ENCODE peak calls at places on chromosome 1, in four cellular contexts. One of them, this sample, is unnamed.

GRCh38 chr1:159972443-159973205 is 18.6 kb upstream of the SLAMF9 start:
- DNase-seq in suprapubic skin: no peak
- DNase-seq in tibial nerve: no peak
- DNase-seq in stomach: no peak
- DNase-seq in this sample: no peak

GRCh38 chr1:217272385-217272784 is 358.5 kb downstream of the GPATCH2 start:
- DNase-seq in suprapubic skin: no peak
- DNase-seq in tibial nerve: no peak
- DNase-seq in stomach: no peak
- DNase-seq in this sample: no peak

GRCh38 chr1:185896863-185897262 is 162.7 kb downstream of the HMCN1 start:
- DNase-seq in suprapubic skin: no peak
- DNase-seq in tibial nerve: no peak
- DNase-seq in stomach: no peak
- DNase-seq in this sample: no peak

GRCh38 chr1:48017716-48018115 is 20.5 kb upstream of the TRABD2B start:
- DNase-seq in suprapubic skin: no peak
- DNase-seq in tibial nerve: no peak
- DNase-seq in stomach: no peak
- DNase-seq in this sample: no peak

GRCh38 chr1:163608969-163609368 is 287.2 kb downstream of the NUF2 start:
- DNase-seq in suprapubic skin: no peak
- DNase-seq in tibial nerve: no peak
- DNase-seq in stomach: no peak
- DNase-seq in this sample: no peak

GRCh38 chr1:36486436-36487335 is 4.0 kb upstream of the CSF3R start:
- DNase-seq in suprapubic skin: no peak
- DNase-seq in tibial nerve: peak
- DNase-seq in stomach: peak
- DNase-seq in this sample: peak

GRCh38 chr1:213122514-213122929 is 71.5 kb downstream of the RPS6KC1 start:
- DNase-seq in suprapubic skin: no peak
- DNase-seq in tibial nerve: no peak
- DNase-seq in stomach: no peak
- DNase-seq in this sample: peak

GRCh38 chr1:247386217-247386616 is 29.8 kb upstream of the NLRP3 start:
- DNase-seq in suprapubic skin: no peak
- DNase-seq in tibial nerve: no peak
- DNase-seq in stomach: no peak
- DNase-seq in this sample: no peak

GRCh38 chr1:8875216-8875861 is 3.1 kb downstream of the ENO1 start:
- DNase-seq in suprapubic skin: no peak
- DNase-seq in tibial nerve: no peak
- DNase-seq in stomach: no peak
- DNase-seq in this sample: no peak

GRCh38 chr1:150365945-150366344 is 2.0 kb downstream of the RPRD2 start:
- DNase-seq in suprapubic skin: no peak
- DNase-seq in tibial nerve: no peak
- DNase-seq in stomach: no peak
- DNase-seq in this sample: no peak

GRCh38 chr1:209157514-209158285 is 425.8 kb upstream of the CAMK1G start:
- DNase-seq in suprapubic skin: no peak
- DNase-seq in tibial nerve: no peak
- DNase-seq in stomach: no peak
- DNase-seq in this sample: no peak

GRCh38 chr1:75265792-75266191 is 131.6 kb downstream of the LHX8 start:
- DNase-seq in suprapubic skin: no peak
- DNase-seq in tibial nerve: no peak
- DNase-seq in stomach: no peak
- DNase-seq in this sample: peak

GRCh38 chr1:237183963-237184540 is 142.1 kb downstream of the RYR2 start:
- DNase-seq in suprapubic skin: no peak
- DNase-seq in tibial nerve: no peak
- DNase-seq in stomach: no peak
- DNase-seq in this sample: no peak

GRCh38 chr1:169115891-169116585 is 9.5 kb downstream of the ATP1B1 start:
- DNase-seq in suprapubic skin: peak
- DNase-seq in tibial nerve: no peak
- DNase-seq in stomach: peak
- DNase-seq in this sample: peak

GRCh38 chr1:83905315-83905907 is 93.5 kb downstream of the TTLL7 start:
- DNase-seq in suprapubic skin: no peak
- DNase-seq in tibial nerve: no peak
- DNase-seq in stomach: no peak
- DNase-seq in this sample: no peak

DNA sequence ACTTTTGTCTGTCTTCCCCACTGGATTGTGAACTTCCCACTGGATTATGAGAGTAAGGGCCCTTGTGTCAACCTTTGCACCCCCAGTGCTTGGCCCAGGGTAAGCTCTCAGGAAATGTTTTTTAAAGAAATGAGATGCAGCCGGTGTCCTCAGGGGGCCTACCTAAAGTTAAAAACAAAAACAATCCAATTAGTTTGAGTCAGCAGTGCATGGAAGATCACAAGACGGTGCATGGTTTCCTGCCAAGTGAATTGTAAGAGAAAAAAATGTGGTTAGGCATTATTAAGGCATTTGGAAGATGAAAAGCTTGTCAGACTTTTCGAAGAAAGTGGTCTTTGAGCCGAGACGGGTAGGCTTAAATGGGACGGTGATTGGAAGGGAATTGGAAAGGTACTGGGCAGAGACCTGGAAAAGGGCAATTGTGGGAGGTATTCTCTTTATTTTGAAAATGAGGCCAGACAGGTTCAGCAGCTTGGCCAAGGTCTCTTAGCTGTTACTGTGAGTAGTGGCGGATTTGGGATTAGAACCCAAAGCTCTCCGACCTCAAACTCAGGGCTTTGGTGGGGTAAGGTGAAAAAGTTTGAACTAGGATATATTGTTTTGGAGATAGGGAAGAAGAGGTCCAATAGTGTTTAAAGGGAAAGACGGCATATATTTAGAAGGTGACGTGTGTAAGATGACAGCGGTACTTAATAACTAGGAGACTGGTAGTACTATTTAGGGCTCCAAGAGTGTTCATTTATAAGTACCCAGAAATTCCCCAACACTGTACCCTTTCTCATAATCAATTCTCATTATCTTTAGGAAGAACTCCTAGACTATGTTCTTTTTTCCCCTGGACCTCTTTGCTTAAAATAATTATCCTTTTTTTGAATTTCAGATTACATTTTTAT is 1.2 kb downstream of the LYPLAL1 start:
- DNase-seq in suprapubic skin: peak
- DNase-seq in tibial nerve: no peak
- DNase-seq in stomach: no peak
- DNase-seq in this sample: peak
- TF ChIP-seq EP300 in suprapubic skin: no peak
- TF ChIP-seq EP300 in tibial nerve: peak
- TF ChIP-seq EP300 in stomach: no peak
- TF ChIP-seq EP300 in this sample: no peak

GRCh38 chr1:95686217-95686616 is 452.2 kb downstream of the RWDD3 start:
- DNase-seq in suprapubic skin: no peak
- DNase-seq in tibial nerve: no peak
- DNase-seq in stomach: no peak
- DNase-seq in this sample: no peak

GRCh38 chr1:95679262-95679661 is 445.3 kb downstream of the RWDD3 start:
- DNase-seq in suprapubic skin: no peak
- DNase-seq in tibial nerve: no peak
- DNase-seq in stomach: no peak
- DNase-seq in this sample: no peak

GRCh38 chr1:95685091-95685490 is 451.1 kb downstream of the RWDD3 start:
- DNase-seq in suprapubic skin: no peak
- DNase-seq in tibial nerve: no peak
- DNase-seq in stomach: no peak
- DNase-seq in this sample: no peak
- TF ChIP-seq EP300 in suprapubic skin: no peak
- TF ChIP-seq EP300 in tibial nerve: no peak
- TF ChIP-seq EP300 in stomach: no peak
- TF ChIP-seq EP300 in this sample: no peak

GRCh38 chr1:152000989-152001630 is 7.5 kb upstream of the S100A10 start:
- DNase-seq in suprapubic skin: no peak
- DNase-seq in tibial nerve: no peak
- DNase-seq in stomach: no peak
- DNase-seq in this sample: no peak

GRCh38 chr1:152001631-152002584 is 8.2 kb upstream of the S100A10 start:
- DNase-seq in suprapubic skin: peak
- DNase-seq in tibial nerve: peak
- DNase-seq in stomach: peak
- DNase-seq in this sample: peak

GRCh38 chr1:151995774-151996173 is 2.1 kb upstream of the S100A10 start:
- DNase-seq in suprapubic skin: no peak
- DNase-seq in tibial nerve: no peak
- DNase-seq in stomach: no peak
- DNase-seq in this sample: no peak

GRCh38 chr1:151997284-151997570 is 3.6 kb upstream of the S100A10 start:
- DNase-seq in suprapubic skin: no peak
- DNase-seq in tibial nerve: no peak
- DNase-seq in stomach: no peak
- DNase-seq in this sample: no peak

DNA sequence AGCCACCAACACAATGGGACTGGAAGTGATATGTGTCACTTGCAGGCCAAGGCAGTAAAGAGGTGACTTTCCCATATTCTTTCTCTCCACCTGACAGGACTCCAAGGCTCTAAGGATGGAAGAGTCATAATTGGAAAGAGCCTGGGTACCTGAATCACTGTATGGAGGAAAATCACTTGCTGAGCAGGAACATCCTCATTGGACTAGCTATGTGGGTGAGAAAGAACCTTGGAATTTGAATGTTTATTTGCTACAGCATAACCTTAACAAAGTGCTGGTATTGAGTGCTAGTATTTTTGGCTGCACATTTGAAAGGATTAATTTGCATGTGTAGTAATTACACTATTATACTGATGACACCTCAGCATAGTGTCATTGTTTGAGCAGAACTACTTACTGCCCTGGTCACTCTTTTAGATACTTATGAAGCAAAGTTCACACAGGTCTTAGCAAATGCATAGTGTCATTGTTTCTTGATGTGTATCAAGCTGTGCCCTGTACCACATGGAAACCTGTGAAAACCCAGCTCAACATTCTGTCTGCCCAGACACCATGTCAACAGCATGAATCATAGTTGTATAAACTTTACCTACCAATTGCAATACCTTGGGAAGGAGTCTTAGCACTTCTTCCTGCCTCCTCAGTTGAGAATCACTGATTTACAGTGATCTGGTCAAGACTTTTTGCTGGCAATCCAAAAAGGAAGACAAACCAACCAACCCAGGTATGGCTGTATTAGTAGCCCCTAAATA is 5.1 kb upstream of the S100A10 start:
- DNase-seq in suprapubic skin: no peak
- DNase-seq in tibial nerve: no peak
- DNase-seq in stomach: no peak
- DNase-seq in this sample: no peak
- TF ChIP-seq EP300 in suprapubic skin: no peak
- TF ChIP-seq EP300 in tibial nerve: no peak
- TF ChIP-seq EP300 in stomach: no peak
- TF ChIP-seq EP300 in this sample: no peak

GRCh38 chr1:161094481-161094880 is 3.7 kb upstream of the KLHDC9 start:
- DNase-seq in suprapubic skin: no peak
- DNase-seq in tibial nerve: no peak
- DNase-seq in stomach: no peak
- DNase-seq in this sample: no peak

GRCh38 chr1:161096514-161096913 is 1.6 kb upstream of the KLHDC9 start:
- DNase-seq in suprapubic skin: no peak
- DNase-seq in tibial nerve: peak
- DNase-seq in stomach: no peak
- DNase-seq in this sample: no peak

GRCh38 chr1:161098161-161099068 is at the start of gene KLHDC9:
- DNase-seq in suprapubic skin: no peak
- DNase-seq in tibial nerve: peak
- DNase-seq in stomach: peak
- DNase-seq in this sample: peak

GRCh38 chr1:161095230-161095629 is 2.9 kb upstream of the KLHDC9 start:
- DNase-seq in suprapubic skin: no peak
- DNase-seq in tibial nerve: no peak
- DNase-seq in stomach: no peak
- DNase-seq in this sample: no peak

DNA sequence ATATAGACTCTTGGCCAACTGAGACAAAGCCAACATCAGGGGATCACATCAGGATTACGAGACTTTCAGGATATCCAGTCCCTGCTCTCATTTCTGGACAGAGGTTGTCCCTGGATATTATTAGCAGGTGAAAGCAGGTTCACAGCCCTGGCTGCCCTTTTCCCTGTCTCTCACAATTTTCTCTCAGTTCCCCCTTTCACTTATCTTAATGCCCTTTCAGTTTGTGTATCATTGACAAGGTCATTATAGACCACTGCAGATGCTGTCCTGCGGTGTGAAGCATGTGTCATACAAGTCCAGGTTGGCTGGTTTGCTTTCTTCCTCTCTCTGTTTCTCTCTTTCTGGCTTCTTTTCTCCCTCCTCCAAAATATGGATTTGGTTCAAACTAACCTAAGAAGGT is 2.1 kb upstream of the KLHDC9 start:
- DNase-seq in suprapubic skin: no peak
- DNase-seq in tibial nerve: no peak
- DNase-seq in stomach: no peak
- DNase-seq in this sample: no peak
- TF ChIP-seq EP300 in suprapubic skin: no peak
- TF ChIP-seq EP300 in tibial nerve: no peak
- TF ChIP-seq EP300 in stomach: no peak
- TF ChIP-seq EP300 in this sample: no peak

GRCh38 chr1:162218975-162219374 is 149.5 kb downstream of the NOS1AP start:
- DNase-seq in suprapubic skin: no peak
- DNase-seq in tibial nerve: no peak
- DNase-seq in stomach: no peak
- DNase-seq in this sample: no peak

GRCh38 chr1:162217674-162218073 is 148.2 kb downstream of the NOS1AP start:
- DNase-seq in suprapubic skin: no peak
- DNase-seq in tibial nerve: no peak
- DNase-seq in stomach: no peak
- DNase-seq in this sample: no peak

GRCh38 chr1:162220009-162220539 is 150.6 kb downstream of the NOS1AP start:
- DNase-seq in suprapubic skin: no peak
- DNase-seq in tibial nerve: no peak
- DNase-seq in stomach: no peak
- DNase-seq in this sample: no peak

GRCh38 chr1:162218546-162218945 is 149.1 kb downstream of the NOS1AP start:
- DNase-seq in suprapubic skin: no peak
- DNase-seq in tibial nerve: no peak
- DNase-seq in stomach: no peak
- DNase-seq in this sample: no peak

DNA sequence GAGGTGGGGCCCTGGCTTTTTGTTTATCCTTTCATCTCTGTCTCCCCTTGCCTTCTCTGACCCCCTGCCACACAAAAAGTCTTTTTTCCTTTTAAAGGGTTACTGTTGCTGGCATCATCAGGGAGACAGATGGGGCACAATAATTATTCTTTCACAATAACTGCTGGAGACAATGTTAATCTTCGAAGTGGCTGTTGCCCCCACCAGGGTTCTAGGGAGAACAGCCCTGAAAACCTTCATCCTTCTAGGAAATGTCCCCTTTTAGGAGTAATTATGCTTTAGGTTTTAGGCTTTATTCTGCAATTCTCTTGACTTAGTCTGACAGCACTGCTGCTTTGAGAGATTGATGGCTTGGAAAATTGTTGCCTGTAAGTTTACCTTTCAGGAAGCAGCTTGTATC is 150.0 kb downstream of the NOS1AP start:
- DNase-seq in suprapubic skin: no peak
- DNase-seq in tibial nerve: no peak
- DNase-seq in stomach: no peak
- DNase-seq in this sample: no peak
- TF ChIP-seq EP300 in suprapubic skin: no peak
- TF ChIP-seq EP300 in tibial nerve: no peak
- TF ChIP-seq EP300 in stomach: no peak
- TF ChIP-seq EP300 in this sample: no peak

GRCh38 chr1:6317101-6317760 is 56.3 kb upstream of the GPR153 start:
- DNase-seq in suprapubic skin: no peak
- DNase-seq in tibial nerve: no peak
- DNase-seq in stomach: no peak
- DNase-seq in this sample: no peak
- TF ChIP-seq EP300 in suprapubic skin: no peak
- TF ChIP-seq EP300 in tibial nerve: no peak
- TF ChIP-seq EP300 in stomach: no peak
- TF ChIP-seq EP300 in this sample: no peak

This sample was measured in HepG2.